ENCODE peak calls at places on chromosome 11, in seven cellular contexts. H is skeletal muscle cell; T is type B pancreatic cell; N is anterior cingulate cortex; X is dorsolateral prefrontal cortex; K is stimulated activated CD4-positive, alpha-beta T cell treated with anti-CD3 and anti-CD28 coated beads, Interleukin-12 subunit alpha, Interleukin-12 subunit beta, amount 100 ng/mL, for 4 hours; F is EH. D is an unnamed sample.

GRCh38 chr11:78408619-78409018 is 9.0 kb downstream of the GAB2 start:
- DNase-seq in H (no peak), T (no peak), N (no peak), X (no peak), K (no peak), F (no peak), D (no peak)

GRCh38 chr11:65224939-65225283 is 36.9 kb upstream of the POLA2 start:
- DNase-seq in H (peak), T (no peak), N (no peak), X (no peak), K (no peak), F (peak), D (peak)

GRCh38 chr11:28461846-28462245 is 353.7 kb downstream of the METTL15 start:
- DNase-seq in H (no peak), T (no peak), N (no peak), X (no peak), K (no peak), F (no peak), D (no peak)

GRCh38 chr11:112173152-112173551 is 2.2 kb upstream of the BCO2 start:
- DNase-seq in H (no peak), T (no peak), N (no peak), X (peak), K (no peak), F (peak), D (no peak)

GRCh38 chr11:108019870-108020540 is 11.3 kb downstream of the CUL5 start:
- DNase-seq in H (peak), T (no peak), N (no peak), X (no peak), K (no peak), F (peak), D (peak)

GRCh38 chr11:66131937-66132632 is 62.0 kb downstream of the PACS1 start:
- DNase-seq in H (no peak), T (no peak), N (no peak), X (no peak), K (no peak), F (no peak), D (no peak)

GRCh38 chr11:96680515-96680914 is 290.7 kb downstream of the JRKL start:
- DNase-seq in H (no peak), T (no peak), N (no peak), X (no peak), K (no peak), F (no peak), D (no peak)

GRCh38 chr11:11074686-11075370 is 217.0 kb upstream of the ZBED5 start:
- DNase-seq in H (no peak), T (no peak), N (no peak), X (peak), K (no peak), F (no peak), D (no peak)

GRCh38 chr11:62264004-62264403 is 6.0 kb upstream of the SCGB2A2 start:
- DNase-seq in H (peak), T (no peak), N (no peak), X (no peak), K (no peak), F (peak), D (no peak)

GRCh38 chr11:3095712-3096361 is 38.6 kb upstream of the CARS1 start:
- DNase-seq in H (peak), T (peak), N (no peak), X (no peak), K (no peak), F (peak), D (no peak)

GRCh38 chr11:72736452-72737069 is 15.6 kb downstream of the ARAP1 start:
- DNase-seq in H (no peak), T (no peak), N (no peak), X (no peak), K (peak), F (peak), D (peak)

GRCh38 chr11:45092901-45093760 is 53.3 kb upstream of the PRDM11 start:
- DNase-seq in H (no peak), T (peak), N (no peak), X (no peak), K (no peak), F (peak), D (no peak)

GRCh38 chr11:97754976-97755375 is 1265.8 kb upstream of the CNTN5 start:
- DNase-seq in H (no peak), T (no peak), N (no peak), X (no peak), K (no peak), F (no peak), D (no peak)

GRCh38 chr11:1165256-1166041 is 7.7 kb downstream of the MUC5AC start:
- DNase-seq in H (no peak), T (no peak), N (no peak), X (peak), K (no peak), F (no peak), D (no peak)

GRCh38 chr11:77038825-77039326 is 4.7 kb downstream of the B3GNT6 start:
- DNase-seq in H (no peak), T (no peak), N (no peak), X (no peak), K (no peak), F (no peak), D (no peak)

GRCh38 chr11:19691815-19692214 is 20.8 kb upstream of the NAV2 start:
- DNase-seq in H (no peak), T (no peak), N (no peak), X (no peak), K (no peak), F (no peak), D (no peak)

GRCh38 chr11:48001438-48002021 is 21.2 kb downstream of the PTPRJ start:
- DNase-seq in H (peak), T (no peak), N (no peak), X (no peak), K (peak), F (peak), D (no peak)

GRCh38 chr11:106156290-106156937 is 79.0 kb downstream of the AASDHPPT start:
- DNase-seq in H (peak), T (no peak), N (no peak), X (no peak), K (no peak), F (peak), D (peak)

GRCh38 chr11:10181811-10182210 is 112.2 kb downstream of the SBF2 start:
- DNase-seq in H (peak), T (no peak), N (no peak), X (no peak), K (no peak), F (peak), D (no peak)

GRCh38 chr11:70140859-70141489 is 62.1 kb upstream of the FADD start:
- DNase-seq in H (no peak), T (no peak), N (no peak), X (no peak), K (no peak), F (no peak), D (no peak)

GRCh38 chr11:20021212-20021611 is 139.1 kb downstream of the DBX1 start:
- DNase-seq in H (no peak), T (no peak), N (no peak), X (no peak), K (no peak), F (no peak), D (no peak)

GRCh38 chr11:106397787-106398355 is 320.4 kb downstream of the AASDHPPT start:
- DNase-seq in H (no peak), T (no peak), N (no peak), X (no peak), K (no peak), F (no peak), D (no peak)

GRCh38 chr11:128187829-128188228 is 399.5 kb downstream of the ETS1 start:
- DNase-seq in H (no peak), T (no peak), N (no peak), X (no peak), K (no peak), F (peak), D (no peak)